ENCODE peak calls at places on chromosomes 6 and 20, in five cellular contexts. R, N, I, Y and U are unnamed samples. For H3K4me1, H3K9me3 and H3K27me3, the result is how much of the 10 kb centered on the place peaks cover.

GRCh38 chr6:111564482-111564945 is 41.2 kb downstream of the TRAF3IP2 start:
- DNase-seq in R (no peak), N (no peak), I (peak), Y (no peak), U (peak)

GRCh38 chr6:109096198-109096597 is 891 bp downstream of the CEP57L1 start:
- DNase-seq in R (no peak), N (no peak), I (no peak), Y (no peak), U (no peak)

GRCh38 chr6:30150671-30151395 is 10.2 kb downstream of the TRIM10 start:
- DNase-seq in R (no peak), N (no peak), I (no peak), Y (no peak), U (no peak)

GRCh38 chr6:110590821-110591351 is 114.5 kb upstream of the SLC22A16 start:
- DNase-seq in R (no peak), N (no peak), I (no peak), Y (no peak), U (no peak)

GRCh38 chr20:31840906-31841816 is 4.2 kb downstream of the FOXS1 start:
- DNase-seq in R (no peak), N (no peak), I (no peak), Y (no peak), U (peak)

GRCh38 chr6:74044417-74045096 is 348.6 kb downstream of the CD109 start:
- DNase-seq in R (no peak), N (no peak), I (no peak), Y (no peak), U (no peak)

GRCh38 chr6:121691126-121691540 is 255.7 kb downstream of the GJA1 start:
- DNase-seq in R (no peak), N (no peak), I (no peak), Y (no peak), U (no peak)

GRCh38 chr6:112575309-112575834 is 228.2 kb downstream of the RFPL4B start:
- DNase-seq in R (no peak), N (no peak), I (no peak), Y (no peak), U (no peak)

GRCh38 chr20:4925842-4926530 is 75.3 kb downstream of the SLC23A2 start:
- DNase-seq in R (no peak), N (peak), I (no peak), Y (peak), U (peak)

GRCh38 chr6:343960-344815 is 47.4 kb upstream of the IRF4 start:
- DNase-seq in R (no peak), N (no peak), I (no peak), Y (no peak), U (peak)

GRCh38 chr6:156390621-156391378 is 386.4 kb upstream of the ARID1B start:
- DNase-seq in R (no peak), N (no peak), I (no peak), Y (no peak), U (no peak)

GRCh38 chr6:10400330-10400729 is 14.5 kb downstream of the TFAP2A start:
- DNase-seq in R (no peak), N (no peak), I (peak), Y (no peak), U (no peak)

GRCh38 chr6:156741287-156742073 is 35.7 kb upstream of the ARID1B start:
- DNase-seq in R (no peak), N (no peak), I (no peak), Y (no peak), U (no peak)

GRCh38 chr6:340991-341827 is 48.9 kb downstream of the DUSP22 start:
- DNase-seq in R (no peak), N (no peak), I (no peak), Y (no peak), U (peak)

GRCh38 chr20:50237349-50237748 is 46.7 kb downstream of the CEBPB start:
- DNase-seq in R (no peak), N (no peak), I (peak), Y (no peak), U (peak)

GRCh38 chr6:119720160-119720559 is 370.6 kb upstream of the MAN1A1 start:
- DNase-seq in R (no peak), N (no peak), I (no peak), Y (no peak), U (no peak)

GRCh38 chr20:37351689-37352610 is 6.0 kb downstream of the SRC start:
- DNase-seq in R (no peak), N (no peak), I (no peak), Y (no peak), U (no peak)

GRCh38 chr6:39901670-39902069 is 32.6 kb downstream of the MOCS1 start:
- DNase-seq in R (no peak), N (no peak), I (no peak), Y (peak), U (no peak)

GRCh38 chr6:41545174-41545702 is 943 bp upstream of the FOXP4 start:
- DNase-seq in R (no peak), N (no peak), I (no peak), Y (peak), U (no peak)

GRCh38 chr6:18414102-18414501 is 27.0 kb downstream of the RNF144B start:
- DNase-seq in R (no peak), N (no peak), I (no peak), Y (no peak), U (no peak)
- H3K4me1 ChIP-seq in R (under half), N (under half), I (under half), Y (under half), U (under half)

DNA sequence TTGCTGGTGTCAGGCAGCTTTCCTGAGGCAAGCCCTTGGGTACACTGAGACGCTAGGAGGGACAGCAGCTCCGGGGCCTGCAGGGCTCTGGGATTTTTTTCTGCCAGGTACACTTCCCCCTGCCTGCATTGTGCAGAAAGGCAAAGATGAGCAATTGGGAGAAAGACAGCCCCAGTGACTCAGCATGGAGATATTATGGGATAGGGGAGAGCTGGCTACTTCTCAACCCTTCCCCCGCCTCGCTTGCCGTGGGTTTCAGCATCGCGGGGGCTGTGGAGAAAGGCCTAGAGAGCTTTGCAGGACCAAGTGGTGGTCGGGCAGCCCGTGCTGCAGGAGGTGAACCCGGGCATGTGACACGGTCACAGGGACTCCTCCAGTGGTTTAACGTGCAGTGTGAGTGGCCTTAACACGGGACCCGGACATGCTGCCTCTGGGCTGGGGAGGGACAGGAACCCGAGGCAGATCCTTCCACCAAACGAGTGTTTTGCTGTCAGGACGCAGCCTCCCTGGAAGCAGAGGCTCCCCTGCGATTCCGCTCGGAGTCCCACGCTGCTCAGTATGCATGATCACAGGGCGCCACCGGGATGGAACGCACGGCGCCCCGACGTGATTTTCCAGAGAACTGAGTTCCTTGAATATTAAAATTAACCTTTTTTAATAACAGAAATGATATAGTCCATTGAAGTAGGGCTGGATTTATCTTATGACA is 139.9 kb downstream of the CDH4 start:
- DNase-seq in R (no peak), N (no peak), I (no peak), Y (no peak), U (no peak)
- H3K9me3 ChIP-seq in R (under half), N (under half), I (under half), Y (under half), U (under half)

GRCh38 chr20:45776931-45777330 is 14.8 kb downstream of the WFDC3 start:
- DNase-seq in R (no peak), N (no peak), I (no peak), Y (no peak), U (no peak)

GRCh38 chr20:45772693-45773092 is 19.0 kb downstream of the WFDC3 start:
- DNase-seq in R (no peak), N (no peak), I (no peak), Y (no peak), U (no peak)

GRCh38 chr20:45779011-45779915 is 12.4 kb downstream of the WFDC3 start:
- DNase-seq in R (no peak), N (peak), I (peak), Y (peak), U (peak)

GRCh38 chr20:45774933-45775332 is 16.8 kb downstream of the WFDC3 start:
- DNase-seq in R (no peak), N (no peak), I (no peak), Y (no peak), U (no peak)

DNA sequence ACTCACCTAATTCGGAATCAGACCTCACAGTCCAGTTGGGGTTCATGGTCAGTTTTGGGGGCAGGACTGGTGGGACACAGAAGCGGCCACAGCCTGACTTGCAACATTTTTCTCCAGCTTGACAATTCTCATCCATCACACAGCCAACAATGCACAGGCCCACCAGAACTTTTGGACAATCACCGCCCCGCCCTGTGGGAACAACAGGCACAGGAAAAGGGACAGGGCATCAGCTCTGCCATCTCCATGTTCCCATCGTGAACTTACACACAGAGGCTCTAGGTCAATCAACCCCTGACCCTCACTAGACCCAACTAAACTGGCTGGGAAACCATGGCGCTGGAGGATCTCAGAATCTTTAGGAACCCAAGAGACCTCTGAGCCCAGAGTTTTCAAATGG is 16.3 kb downstream of the WFDC3 start:
- DNase-seq in R (no peak), N (no peak), I (no peak), Y (no peak), U (no peak)
- H3K27me3 ChIP-seq in R (under half), N (under half), I (under half), Y (under half), U (under half)

DNA sequence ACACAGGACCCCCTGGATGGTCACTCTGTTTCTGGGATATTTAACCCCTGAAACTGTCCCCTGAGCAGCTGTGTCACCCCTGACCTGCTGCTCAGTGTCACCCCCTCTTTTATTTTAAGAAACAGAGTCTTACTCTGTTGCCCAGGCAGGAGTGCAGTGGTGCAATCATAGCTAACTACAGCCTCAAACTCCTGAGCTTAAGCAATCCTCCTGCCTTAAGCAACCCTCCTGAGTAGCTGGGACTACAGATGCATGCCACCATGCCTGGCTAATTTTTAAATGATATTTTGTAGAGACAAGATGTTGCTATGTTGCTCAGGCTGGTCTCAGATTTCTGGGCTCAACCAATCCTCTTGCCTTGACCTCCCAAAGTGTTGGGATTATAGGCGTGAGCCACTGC is 21.5 kb upstream of the GTSF1L start:
- DNase-seq in R (no peak), N (no peak), I (no peak), Y (no peak), U (no peak)
- H3K4me1 ChIP-seq in R (under half), N (under half), I (half or more), Y (under half), U (under half)

GRCh38 chr6:78799682-78800081 is 67.7 kb upstream of the IRAK1BP1 start:
- DNase-seq in R (no peak), N (no peak), I (no peak), Y (no peak), U (no peak)
- H3K9me3 ChIP-seq in R (under half), N (half or more), I (under half), Y (under half), U (under half)

DNA sequence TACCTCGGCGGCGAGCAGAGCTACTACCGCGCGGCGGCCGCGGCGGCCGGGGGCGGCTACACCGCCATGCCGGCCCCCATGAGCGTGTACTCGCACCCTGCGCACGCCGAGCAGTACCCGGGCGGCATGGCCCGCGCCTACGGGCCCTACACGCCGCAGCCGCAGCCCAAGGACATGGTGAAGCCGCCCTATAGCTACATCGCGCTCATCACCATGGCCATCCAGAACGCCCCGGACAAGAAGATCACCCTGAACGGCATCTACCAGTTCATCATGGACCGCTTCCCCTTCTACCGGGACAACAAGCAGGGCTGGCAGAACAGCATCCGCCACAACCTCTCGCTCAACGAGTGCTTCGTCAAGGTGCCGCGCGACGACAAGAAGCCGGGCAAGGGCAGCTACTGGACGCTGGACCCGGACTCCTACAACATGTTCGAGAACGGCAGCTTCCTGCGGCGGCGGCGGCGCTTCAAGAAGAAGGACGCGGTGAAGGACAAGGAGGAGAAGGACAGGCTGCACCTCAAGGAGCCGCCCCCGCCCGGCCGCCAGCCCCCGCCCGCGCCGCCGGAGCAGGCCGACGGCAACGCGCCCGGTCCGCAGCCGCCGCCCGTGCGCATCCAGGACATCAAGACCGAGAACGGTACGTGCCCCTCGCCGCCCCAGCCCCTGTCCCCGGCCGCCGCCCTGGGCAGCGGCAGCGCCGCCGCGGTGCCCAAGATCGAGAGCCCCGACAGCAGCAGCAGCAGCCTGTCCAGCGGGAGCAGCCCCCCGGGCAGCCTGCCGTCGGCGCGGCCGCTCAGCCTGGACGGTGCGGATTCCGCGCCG is 994 bp downstream of the FOXC1 start:
- DNase-seq in R (no peak), N (no peak), I (peak), Y (peak), U (no peak)
- H3K27me3 ChIP-seq in R (half or more), N (half or more), I (under half), Y (under half), U (under half)

GRCh38 chr20:40470313-40471260 is 218.4 kb downstream of the MAFB start:
- DNase-seq in R (no peak), N (peak), I (no peak), Y (no peak), U (no peak)

GRCh38 chr20:40467703-40468411 is 221.2 kb downstream of the MAFB start:
- DNase-seq in R (no peak), N (no peak), I (no peak), Y (no peak), U (no peak)

GRCh38 chr20:40472905-40473304 is 216.1 kb downstream of the MAFB start:
- DNase-seq in R (no peak), N (no peak), I (no peak), Y (no peak), U (no peak)

GRCh38 chr20:40468759-40469158 is 220.3 kb downstream of the MAFB start:
- DNase-seq in R (no peak), N (no peak), I (no peak), Y (no peak), U (no peak)

DNA sequence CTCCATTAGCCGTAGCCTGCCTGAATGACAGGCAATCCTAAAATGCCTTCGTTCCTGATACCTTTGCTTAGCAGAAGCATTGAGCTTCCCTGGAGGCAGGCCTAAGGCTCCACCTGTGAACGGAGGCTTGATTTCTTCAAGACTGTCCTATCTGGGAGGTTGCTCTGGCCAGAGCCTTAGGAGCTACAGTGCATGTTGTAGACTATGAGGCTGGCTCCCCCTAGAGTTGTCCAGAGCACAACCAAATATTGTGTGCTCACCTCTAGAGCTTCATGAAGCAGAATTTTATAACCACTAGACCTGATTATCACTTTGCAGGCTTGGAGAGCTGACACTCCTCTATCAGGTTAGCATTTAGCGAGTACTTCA is 217.8 kb downstream of the MAFB start:
- DNase-seq in R (peak), N (no peak), I (no peak), Y (no peak), U (no peak)
- H3K4me1 ChIP-seq in R (under half), N (under half), I (under half), Y (under half), U (under half)

DNA sequence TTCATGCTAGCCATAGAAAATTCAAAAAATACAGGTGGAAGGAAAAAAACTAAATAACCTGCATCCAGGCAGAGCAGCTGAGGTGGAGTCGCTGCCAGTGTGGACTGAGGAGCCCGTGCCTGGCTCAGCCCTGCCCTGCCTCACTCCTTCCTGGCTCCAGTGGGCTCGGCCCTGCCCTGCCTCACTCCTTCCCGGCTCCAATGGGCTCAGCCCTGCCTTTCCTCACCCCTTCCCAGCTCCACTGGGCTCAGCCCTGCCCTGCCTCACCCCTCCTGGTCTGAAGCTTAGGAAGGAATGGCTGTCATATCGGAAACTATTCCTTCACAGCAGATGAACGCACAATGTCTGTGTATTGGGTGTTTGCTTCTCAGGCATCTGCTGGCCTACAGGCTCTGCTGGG is 142.1 kb downstream of the SMOC2 start:
- DNase-seq in R (no peak), N (no peak), I (no peak), Y (no peak), U (no peak)
- H3K9me3 ChIP-seq in R (under half), N (under half), I (under half), Y (under half), U (under half)